ENCODE peak calls at places on chromosomes 16 and 17, in four cellular contexts. Y is H9, R is hepatocyte, S is T-helper 17 cell. M is an unnamed sample. For H3K9me3, the result is how much of the 10 kb centered on the place peaks cover.

GRCh38 chr16:85554791-85555548 is 58.2 kb upstream of the GSE1 start:
- DNase-seq in Y (no peak), R (peak), S (no peak), M (peak)

GRCh38 chr16:69397821-69398521 is 12.2 kb upstream of the TERF2 start:
- DNase-seq in Y (peak), R (peak), S (no peak), M (peak)

GRCh38 chr17:2138318-2138717 is 83.4 kb downstream of the HIC1 start:
- DNase-seq in Y (no peak), R (peak), S (no peak), M (peak)

GRCh38 chr16:1784977-1785845 is 2.5 kb downstream of the NUBP2 start:
- DNase-seq in Y (peak), R (no peak), S (no peak), M (no peak)

GRCh38 chr17:38745545-38745944 is 2.6 kb downstream of the PCGF2 start:
- DNase-seq in Y (no peak), R (peak), S (no peak), M (peak)

GRCh38 chr16:50742521-50743150 is 750 bp downstream of the CYLD start:
- DNase-seq in Y (no peak), R (peak), S (no peak), M (peak)

GRCh38 chr16:87951550-87952538 is 610 bp downstream of the BANP start:
- DNase-seq in Y (no peak), R (peak), S (no peak), M (peak)

GRCh38 chr17:2101448-2102257 is 46.8 kb downstream of the HIC1 start:
- DNase-seq in Y (no peak), R (no peak), S (no peak), M (no peak)

GRCh38 chr16:86391486-86391885 is 118.8 kb upstream of the FOXF1 start:
- DNase-seq in Y (no peak), R (no peak), S (no peak), M (peak)

GRCh38 chr17:76018340-76018680 is 8.8 kb downstream of the EVPL start:
- DNase-seq in Y (no peak), R (no peak), S (no peak), M (no peak)

GRCh38 chr17:80130992-80131391 is 15.9 kb downstream of the EIF4A3 start:
- DNase-seq in Y (no peak), R (no peak), S (no peak), M (no peak)

GRCh38 chr17:39110435-39111136 is 40.9 kb downstream of the PLXDC1 start:
- DNase-seq in Y (peak), R (no peak), S (no peak), M (no peak)

GRCh38 chr17:47066095-47066494 is 87.0 kb upstream of the RPRML start:
- DNase-seq in Y (peak), R (no peak), S (no peak), M (no peak)

GRCh38 chr17:8741366-8741765 is 3.3 kb downstream of the CCDC42 start:
- DNase-seq in Y (no peak), R (no peak), S (no peak), M (no peak)

GRCh38 chr16:2523801-2524231 is 3.6 kb downstream of the AMDHD2 start:
- DNase-seq in Y (peak), R (peak), S (no peak), M (no peak)

GRCh38 chr16:12315330-12316138 is 339.0 kb downstream of the SNX29 start:
- DNase-seq in Y (no peak), R (peak), S (no peak), M (no peak)

GRCh38 chr17:64001091-64001579 is 3.0 kb downstream of the PRR29 start:
- DNase-seq in Y (peak), R (no peak), S (no peak), M (no peak)

GRCh38 chr17:82668024-82668630 is 19.9 kb upstream of the WDR45B start:
- DNase-seq in Y (no peak), R (no peak), S (no peak), M (no peak)

GRCh38 chr16:16004314-16004749 is 54.9 kb downstream of the ABCC1 start:
- DNase-seq in Y (no peak), R (no peak), S (no peak), M (peak)

GRCh38 chr17:80389011-80389995 is 25.7 kb upstream of the ENDOV start:
- DNase-seq in Y (no peak), R (no peak), S (no peak), M (peak)

GRCh38 chr16:88487920-88488842 is 35.1 kb downstream of the ZFPM1 start:
- DNase-seq in Y (no peak), R (peak), S (no peak), M (peak)

GRCh38 chr17:59666235-59666634 is 41.0 kb downstream of the PTRH2 start:
- DNase-seq in Y (no peak), R (no peak), S (no peak), M (no peak)

GRCh38 chr17:27259356-27259755 is 34.6 kb upstream of the WSB1 start:
- DNase-seq in Y (no peak), R (no peak), S (no peak), M (peak)

GRCh38 chr17:81193051-81193410 is 27.0 kb upstream of the AATK start:
- DNase-seq in Y (no peak), R (no peak), S (peak), M (no peak)

GRCh38 chr17:4266550-4266949 is 2.8 kb upstream of the ANKFY1 start:
- DNase-seq in Y (no peak), R (no peak), S (no peak), M (no peak)

GRCh38 chr16:65786916-65787315 is 579.6 kb upstream of the CDH5 start:
- DNase-seq in Y (no peak), R (no peak), S (no peak), M (peak)

GRCh38 chr17:49691086-49691676 is 13.3 kb upstream of the SPOP start:
- DNase-seq in Y (no peak), R (peak), S (no peak), M (no peak)

GRCh38 chr17:48181653-48182052 is 74.1 kb downstream of the SNX11 start:
- DNase-seq in Y (peak), R (peak), S (no peak), M (no peak)

GRCh38 chr17:50170662-50171370 is 5.0 kb downstream of the SGCA start:
- DNase-seq in Y (no peak), R (no peak), S (no peak), M (no peak)

GRCh38 chr17:78558181-78558850 is 18.9 kb downstream of the DNAH17 start:
- DNase-seq in Y (no peak), R (no peak), S (no peak), M (peak)

GRCh38 chr17:39351508-39351907 is 49.9 kb downstream of the FBXL20 start:
- DNase-seq in Y (no peak), R (no peak), S (no peak), M (no peak)

GRCh38 chr16:1938910-1939309 is 4.1 kb downstream of the MSRB1 start:
- DNase-seq in Y (no peak), R (no peak), S (no peak), M (no peak)

GRCh38 chr16:61901689-61902088 is 134.5 kb downstream of the CDH8 start:
- DNase-seq in Y (no peak), R (no peak), S (no peak), M (no peak)

GRCh38 chr16:24670623-24671454 is 58.6 kb upstream of the TNRC6A start:
- DNase-seq in Y (peak), R (peak), S (no peak), M (peak)

GRCh38 chr16:25027781-25028180 is 12.6 kb upstream of the ARHGAP17 start:
- DNase-seq in Y (no peak), R (no peak), S (no peak), M (no peak)

GRCh38 chr17:56510554-56511342 is 82.8 kb upstream of the NOG start:
- DNase-seq in Y (peak), R (no peak), S (no peak), M (no peak)

GRCh38 chr16:69107311-69107962 is 2.0 kb downstream of the HAS3 start:
- DNase-seq in Y (peak), R (peak), S (no peak), M (no peak)

GRCh38 chr16:3652373-3653037 is 2.0 kb upstream of the DNASE1 start:
- DNase-seq in Y (no peak), R (no peak), S (no peak), M (no peak)

GRCh38 chr17:61699694-61700093 is 108.7 kb upstream of the NACA2 start:
- DNase-seq in Y (no peak), R (no peak), S (no peak), M (no peak)
- H3K9me3 ChIP-seq in Y (under half), R (under half), S (under half), M (under half)

GRCh38 chr17:72797142-72797541 is 295.3 kb downstream of the SLC39A11 start:
- DNase-seq in Y (no peak), R (no peak), S (no peak), M (no peak)
- H3K9me3 ChIP-seq in Y (under half), R (under half), S (under half), M (under half)

DNA sequence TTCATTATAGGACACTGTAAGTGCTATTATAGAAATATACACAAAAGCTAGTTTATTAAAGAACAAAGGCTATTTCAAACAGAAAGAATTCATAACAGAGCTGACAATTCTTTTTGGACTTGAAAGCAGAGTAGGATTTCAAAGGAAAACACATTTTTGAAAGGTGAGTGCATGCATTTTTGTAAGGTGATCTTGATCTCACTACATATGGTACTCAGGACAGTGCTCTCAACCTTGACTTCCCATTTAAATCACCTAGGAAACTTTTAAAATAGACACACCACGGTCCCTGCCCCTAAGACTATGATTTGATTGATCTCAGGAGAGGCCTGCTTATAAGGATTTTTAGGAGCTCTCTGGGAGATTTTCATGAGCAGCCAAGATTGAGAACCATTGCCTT is 1362.0 kb downstream of the CDH8 start:
- DNase-seq in Y (no peak), R (no peak), S (no peak), M (no peak)
- H3K9me3 ChIP-seq in Y (under half), R (under half), S (under half), M (under half)

DNA sequence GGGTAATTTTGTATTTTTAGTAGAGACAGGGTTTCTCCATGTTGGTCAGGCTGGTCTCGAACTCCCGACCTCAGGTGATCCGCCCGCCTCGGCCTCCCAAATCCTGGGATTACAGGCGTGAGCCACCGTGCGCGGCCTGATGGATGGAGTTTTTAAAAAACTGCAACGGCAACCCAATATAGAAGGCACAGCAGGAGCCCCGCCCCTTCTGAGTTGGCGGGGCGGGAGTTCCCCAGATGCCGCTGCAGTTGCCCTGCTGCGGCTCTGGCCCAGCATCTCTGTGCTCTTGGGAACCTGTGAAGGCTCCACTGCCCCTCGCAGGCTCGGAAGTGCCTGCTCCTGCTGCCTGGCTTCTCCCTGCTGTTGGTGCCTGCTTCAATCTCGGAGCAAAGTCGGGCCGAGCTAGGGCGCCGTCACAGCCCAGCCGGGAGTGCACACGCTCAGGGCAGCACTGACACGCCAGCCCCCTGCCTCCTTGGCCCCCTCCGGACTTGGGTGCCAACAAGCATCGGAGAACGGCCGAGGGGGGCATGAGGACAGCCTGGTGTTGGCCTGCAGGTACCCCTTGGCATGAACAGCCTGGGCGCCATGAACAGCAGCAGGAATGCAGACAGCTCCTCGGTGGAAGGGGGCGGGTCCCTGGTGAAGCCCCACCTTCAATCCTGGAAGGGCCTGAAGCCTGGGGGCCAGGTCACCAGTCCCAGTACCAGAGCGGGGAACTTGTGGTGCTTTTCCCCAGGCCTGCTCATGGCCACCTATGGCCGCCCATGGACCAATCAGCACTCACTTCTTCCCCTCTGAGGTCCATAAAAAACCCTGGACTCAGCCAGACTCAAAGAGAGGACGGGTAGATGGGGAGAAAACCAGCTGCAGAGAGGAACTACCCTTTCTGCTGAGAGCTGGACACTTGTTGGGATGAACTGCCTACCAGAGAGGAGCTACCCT is 2.3 kb upstream of the NT5M start:
- DNase-seq in Y (peak), R (peak), S (peak), M (no peak)
- H3K9me3 ChIP-seq in Y (under half), R (under half), S (under half), M (under half)

DNA sequence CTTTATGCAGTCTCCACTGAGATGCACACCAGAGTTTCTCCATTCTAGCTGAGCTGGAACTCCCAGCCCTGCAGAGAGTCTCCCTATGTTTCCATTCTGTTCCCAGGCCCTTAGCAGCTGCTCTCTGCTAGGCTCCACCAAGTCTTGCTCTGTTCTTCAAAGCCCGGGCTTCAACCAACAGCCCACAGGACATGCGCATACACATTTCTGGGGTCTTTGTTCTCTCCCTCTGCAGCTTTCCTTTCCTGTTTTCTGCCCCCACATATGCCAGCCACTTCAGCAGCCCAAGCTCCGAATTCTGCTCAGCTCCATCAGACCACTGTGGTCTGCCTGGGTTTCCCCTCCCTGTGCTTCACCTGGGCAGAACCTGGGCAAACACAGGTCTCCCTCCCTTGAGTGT is 205.9 kb downstream of the CBLN1 start:
- DNase-seq in Y (no peak), R (no peak), S (no peak), M (no peak)
- H3K9me3 ChIP-seq in Y (under half), R (under half), S (under half), M (under half)

GRCh38 chr16:26772503-26772902 is 294.2 kb upstream of the C16orf82 start:
- DNase-seq in Y (no peak), R (no peak), S (no peak), M (no peak)

DNA sequence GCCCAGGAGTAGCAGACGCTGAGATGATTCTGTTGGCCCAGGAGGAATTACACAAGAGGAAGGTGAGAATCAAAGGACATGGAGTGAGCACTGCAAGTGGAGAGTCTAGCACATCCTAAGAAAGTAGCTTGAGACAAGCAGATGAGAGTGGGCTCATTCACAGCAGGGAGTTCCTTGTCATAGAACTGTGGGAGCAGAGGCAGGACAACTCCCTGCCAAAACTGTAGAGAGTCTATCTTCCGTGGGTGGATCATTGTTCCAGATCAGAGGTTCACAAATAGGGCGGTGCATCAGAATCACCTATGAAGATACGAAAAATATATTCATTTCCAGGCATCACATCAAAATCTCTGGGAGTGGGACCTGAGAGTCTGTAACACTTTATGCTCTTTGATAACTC is 288.9 kb upstream of the C16orf82 start:
- DNase-seq in Y (no peak), R (no peak), S (no peak), M (no peak)
- H3K9me3 ChIP-seq in Y (under half), R (under half), S (under half), M (under half)

GRCh38 chr17:71183083-71183697 is 937.6 kb upstream of the SOX9 start:
- DNase-seq in Y (no peak), R (peak), S (no peak), M (no peak)

GRCh38 chr17:71176315-71176714 is 944.5 kb upstream of the SOX9 start:
- DNase-seq in Y (no peak), R (no peak), S (no peak), M (no peak)

GRCh38 chr17:71184716-71185115 is 936.1 kb upstream of the SOX9 start:
- DNase-seq in Y (no peak), R (no peak), S (no peak), M (no peak)

GRCh38 chr17:71176928-71177443 is 943.8 kb upstream of the SOX9 start:
- DNase-seq in Y (no peak), R (no peak), S (no peak), M (no peak)

GRCh38 chr17:71180801-71181385 is 939.9 kb upstream of the SOX9 start:
- DNase-seq in Y (no peak), R (peak), S (no peak), M (no peak)
- H3K9me3 ChIP-seq in Y (under half), R (under half), S (under half), M (under half)

GRCh38 chr17:61454095-61454931 is 2.1 kb downstream of the TBX4 start:
- DNase-seq in Y (peak), R (no peak), S (no peak), M (no peak)
- H3K9me3 ChIP-seq in Y (under half), R (under half), S (under half), M (under half)

GRCh38 chr16:34758835-34759234 is 1299.4 kb downstream of the TP53TG3F start:
- DNase-seq in Y (no peak), R (no peak), S (no peak), M (no peak)
- H3K9me3 ChIP-seq in Y (half or more), R (under half), S (under half), M (under half)

M was measured in SJCRH30.